ENCODE peak calls at places on chromosomes 4 and X, in nine cellular contexts. Z is CD8-positive, alpha-beta T cell; F is right atrium auricular region; A is lung; M is tibial nerve; W is IMR-90; R is tibial artery; S is gastrocnemius medialis; Q is PC-9. J is an unnamed sample.
A peak's percentile ranks its signal among the peaks of the same experiment; 100 is the strongest.

GRCh38 chrX:51461053-51462050 is 35.0 kb downstream of the NUDT11 start:
- DNase-seq in M (no peak), R (no peak), W (peak; percentile 42), Q (no peak), S (no peak), Z (no peak), A (no peak), F (no peak), J (no peak)

GRCh38 chr4:6331018-6331417 is 61.4 kb downstream of the WFS1 start:
- DNase-seq in R (no peak), W (peak; percentile 20), A (no peak), Q (no peak), Z (no peak), F (no peak), M (no peak), S (no peak), J (no peak)

GRCh38 chr4:120066182-120066524 is 495 bp downstream of the MAD2L1 start:
- DNase-seq in A (no peak), W (no peak), R (no peak), Z (no peak), S (no peak), F (no peak), M (no peak), Q (no peak), J (no peak)

GRCh38 chrX:40949071-40949470 is 136.2 kb upstream of the USP9X start:
- DNase-seq in M (no peak), Z (no peak), W (no peak), F (no peak), Q (no peak), S (no peak), R (no peak), A (no peak), J (no peak)

GRCh38 chr4:121220698-121221097 is 56.6 kb upstream of the TNIP3 start:
- DNase-seq in Q (no peak), M (no peak), F (no peak), Z (no peak), S (no peak), W (no peak), A (no peak), R (no peak), J (no peak)

GRCh38 chr4:15852524-15852923 is 74.4 kb downstream of the CD38 start:
- DNase-seq in Q (no peak), W (no peak), M (no peak), Z (no peak), A (no peak), R (no peak), F (no peak), S (no peak), J (no peak)

GRCh38 chr4:65018313-65018712 is 609.1 kb upstream of the TECRL start:
- DNase-seq in Q (no peak), Z (no peak), A (no peak), M (no peak), S (no peak), F (no peak), W (no peak), R (no peak), J (no peak)

GRCh38 chrX:118189628-118190027 is 73.0 kb upstream of the KLHL13 start:
- DNase-seq in Q (no peak), Z (no peak), W (no peak), R (no peak), A (no peak), S (no peak), F (no peak), M (no peak), J (no peak)

GRCh38 chr4:148216866-148217814 is 225.1 kb downstream of the NR3C2 start:
- DNase-seq in R (no peak), Z (no peak), W (no peak), S (no peak), F (no peak), A (no peak), M (no peak), Q (no peak), J (no peak)

GRCh38 chr4:139890810-139891209 is 225.2 kb downstream of the MGST2 start:
- DNase-seq in S (no peak), A (no peak), F (no peak), Q (no peak), W (peak; percentile 84), M (no peak), R (no peak), Z (no peak), J (no peak)
- TF ChIP-seq CTCF in S (no peak), A (no peak), F (no peak), Q (no peak), W (no peak), M (no peak), R (no peak), Z (no peak), J (no peak)

DNA sequence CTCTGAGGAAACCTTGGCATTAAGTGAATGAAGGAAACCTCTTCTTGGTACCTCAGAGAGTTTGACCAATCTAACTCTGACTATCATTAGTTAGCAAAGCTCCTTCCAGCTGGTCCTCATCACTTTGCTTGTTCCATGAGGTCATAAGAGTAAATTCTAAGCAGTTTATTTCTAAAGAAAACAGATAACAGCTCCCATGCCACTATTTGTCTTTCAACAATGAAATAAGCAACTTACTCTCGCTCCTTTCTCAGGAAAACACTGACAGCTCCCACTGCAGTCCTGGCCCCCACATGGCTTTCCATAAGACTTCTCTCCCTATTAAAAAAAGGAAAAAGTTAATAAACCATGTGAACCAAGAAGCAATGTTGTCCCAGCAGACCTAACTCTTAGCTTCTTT is 127.7 kb downstream of the COL4A6 start:
- DNase-seq in F (no peak), M (no peak), A (no peak), S (no peak), Z (no peak), Q (no peak), W (peak; percentile 26), R (no peak), J (no peak)
- H3K4me1 ChIP-seq in F (no peaks in the 10 kb centered on the region), M (no peaks in the 10 kb centered on the region), A (peaks cover 2% of the 10 kb centered on the region), S (peaks cover 15% of the 10 kb centered on the region), Z (no peaks in the 10 kb centered on the region), Q (peaks cover 22% of the 10 kb centered on the region), W (peaks cover 8% of the 10 kb centered on the region), R (peaks cover 16% of the 10 kb centered on the region), J (no peaks in the 10 kb centered on the region)

GRCh38 chrX:57178605-57179004 is 41.4 kb upstream of the SPIN2A start:
- DNase-seq in S (no peak), F (no peak), W (no peak), Z (no peak), M (no peak), R (no peak), A (no peak), Q (no peak), J (no peak)
- TF ChIP-seq CTCF in S (no peak), F (no peak), W (no peak), Z (no peak), M (no peak), R (no peak), A (no peak), Q (no peak), J (no peak)

GRCh38 chrX:126165721-126166401 is at the start of gene DCAF12L2:
- DNase-seq in M (no peak), Q (no peak), A (no peak), R (no peak), W (no peak), Z (no peak), S (no peak), F (no peak), J (peak; percentile 13)

GRCh38 chrX:126165401-126165720 is 728 bp downstream of the DCAF12L2 start:
- DNase-seq in F (no peak), S (no peak), A (no peak), M (no peak), Z (no peak), W (no peak), Q (no peak), R (no peak), J (no peak)

GRCh38 chrX:126164689-126165400 is 1.2 kb downstream of the DCAF12L2 start:
- DNase-seq in R (no peak), Q (no peak), F (no peak), W (no peak), A (no peak), M (no peak), S (no peak), Z (no peak), J (no peak)

GRCh38 chrX:126170715-126171114 is 4.6 kb upstream of the DCAF12L2 start:
- DNase-seq in W (no peak), A (no peak), Q (no peak), M (no peak), S (no peak), F (no peak), R (no peak), Z (no peak), J (no peak)

GRCh38 chrX:126167560-126167959 is 1.5 kb upstream of the DCAF12L2 start:
- DNase-seq in W (no peak), Z (no peak), A (no peak), M (no peak), R (no peak), Q (no peak), F (no peak), S (no peak), J (no peak)
- H3K4me1 ChIP-seq in W (no peaks in the 10 kb centered on the region), Z (no peaks in the 10 kb centered on the region), A (no peaks in the 10 kb centered on the region), M (no peaks in the 10 kb centered on the region), R (peaks cover 4% of the 10 kb centered on the region), Q (peaks cover 7% of the 10 kb centered on the region), F (no peaks in the 10 kb centered on the region), S (no peaks in the 10 kb centered on the region), J (no peaks in the 10 kb centered on the region)

GRCh38 chr4:21811576-21811975 is 137.0 kb downstream of the KCNIP4 start:
- DNase-seq in M (no peak), F (no peak), Q (no peak), W (no peak), S (no peak), R (no peak), A (no peak), Z (no peak), J (no peak)

GRCh38 chr4:21801661-21802355 is 146.8 kb downstream of the KCNIP4 start:
- DNase-seq in A (no peak), F (no peak), Z (no peak), R (no peak), S (no peak), Q (no peak), W (no peak), M (no peak), J (no peak)

GRCh38 chr4:21802406-21802805 is 146.2 kb downstream of the KCNIP4 start:
- DNase-seq in R (no peak), W (no peak), Q (no peak), S (no peak), F (no peak), Z (no peak), A (no peak), M (no peak), J (no peak)

DNA sequence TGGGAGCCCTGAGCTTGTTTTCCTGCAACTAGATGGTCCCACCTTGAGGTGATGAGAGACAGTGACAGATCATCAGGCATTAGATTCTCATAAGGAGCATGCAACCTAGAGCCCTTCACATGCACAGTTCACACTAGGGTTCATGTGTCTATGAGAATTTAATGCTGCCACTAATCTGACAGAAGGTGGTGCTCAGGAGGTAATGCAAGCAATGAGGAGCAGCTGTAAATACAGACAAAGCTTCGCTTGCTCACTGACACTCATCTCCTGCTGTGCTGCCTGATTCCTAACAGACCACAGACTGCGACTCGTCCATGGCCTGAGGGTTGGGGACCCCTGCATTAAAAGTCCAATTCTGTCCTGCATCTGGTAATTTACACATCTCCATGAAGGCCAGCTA is 141.6 kb downstream of the KCNIP4 start:
- DNase-seq in A (no peak), M (no peak), R (no peak), W (no peak), Z (no peak), S (no peak), F (no peak), Q (no peak), J (no peak)
- TF ChIP-seq CTCF in A (no peak), M (no peak), R (no peak), W (no peak), Z (no peak), S (no peak), F (no peak), Q (no peak), J (no peak)

GRCh38 chrX:107747596-107748161 is 27.9 kb downstream of the TSC22D3 start:
- DNase-seq in M (no peak), W (peak; percentile 19), F (no peak), Z (no peak), R (peak; percentile 31), Q (peak; percentile 40), A (peak; percentile 48), S (peak; percentile 69), J (no peak)
- H3K4me1 ChIP-seq in M (peaks cover 92% of the 10 kb centered on the region), W (no peaks in the 10 kb centered on the region), F (peaks cover 41% of the 10 kb centered on the region), Z (peaks cover 13% of the 10 kb centered on the region), R (peaks cover 50% of the 10 kb centered on the region), Q (peaks cover 22% of the 10 kb centered on the region), A (peaks cover 18% of the 10 kb centered on the region), S (peaks cover 85% of the 10 kb centered on the region), J (peaks cover 82% of the 10 kb centered on the region)

J was measured in left ventricle myocardium inferior.